ENCODE peak calls at places on chromosomes 7 and 10, in nine cellular contexts. One of them, this sample, is unnamed.

GRCh38 chr7:15750741-15751140 is 64.3 kb upstream of the MEOX2 start:
- DNase-seq in heart left ventricle: no peak
- DNase-seq in prostate gland: no peak
- DNase-seq in uterus: no peak
- DNase-seq in vagina: no peak
- DNase-seq in suprapubic skin: no peak
- DNase-seq in IMR-90: no peak
- DNase-seq in esophagus squamous epithelium: no peak
- DNase-seq in sigmoid colon: no peak
- DNase-seq in this sample: no peak

GRCh38 chr7:416761-417624 is 102.7 kb downstream of the PDGFA start:
- DNase-seq in suprapubic skin: peak; percentile 80
- DNase-seq in IMR-90: no peak
- DNase-seq in uterus: no peak
- DNase-seq in prostate gland: no peak
- DNase-seq in vagina: no peak
- DNase-seq in heart left ventricle: no peak
- DNase-seq in esophagus squamous epithelium: no peak
- DNase-seq in sigmoid colon: peak; percentile 62
- DNase-seq in this sample: no peak

GRCh38 chr10:130067893-130068292 is 42.7 kb downstream of the C10orf143 start:
- DNase-seq in vagina: no peak
- DNase-seq in prostate gland: no peak
- DNase-seq in heart left ventricle: no peak
- DNase-seq in esophagus squamous epithelium: no peak
- DNase-seq in suprapubic skin: no peak
- DNase-seq in uterus: no peak
- DNase-seq in IMR-90: no peak
- DNase-seq in sigmoid colon: no peak
- DNase-seq in this sample: no peak

GRCh38 chr7:150425670-150426069 is 24.8 kb upstream of the GIMAP8 start:
- DNase-seq in heart left ventricle: peak; percentile 7
- DNase-seq in suprapubic skin: no peak
- DNase-seq in uterus: no peak
- DNase-seq in prostate gland: no peak
- DNase-seq in IMR-90: no peak
- DNase-seq in esophagus squamous epithelium: no peak
- DNase-seq in vagina: no peak
- DNase-seq in sigmoid colon: no peak
- DNase-seq in this sample: no peak

GRCh38 chr7:43761919-43762318 is 3.4 kb downstream of the BLVRA start:
- DNase-seq in heart left ventricle: no peak
- DNase-seq in uterus: no peak
- DNase-seq in sigmoid colon: no peak
- DNase-seq in esophagus squamous epithelium: no peak
- DNase-seq in prostate gland: no peak
- DNase-seq in vagina: no peak
- DNase-seq in IMR-90: peak; percentile 46
- DNase-seq in suprapubic skin: no peak
- DNase-seq in this sample: no peak

GRCh38 chr7:152505606-152506005 is 69.8 kb upstream of the KMT2C start:
- DNase-seq in heart left ventricle: no peak
- DNase-seq in sigmoid colon: no peak
- DNase-seq in prostate gland: no peak
- DNase-seq in vagina: no peak
- DNase-seq in uterus: no peak
- DNase-seq in IMR-90: no peak
- DNase-seq in esophagus squamous epithelium: no peak
- DNase-seq in suprapubic skin: no peak
- DNase-seq in this sample: no peak

GRCh38 chr10:60099998-60100747 is 193.8 kb upstream of the CCDC6 start:
- DNase-seq in uterus: no peak
- DNase-seq in IMR-90: peak; percentile 63
- DNase-seq in sigmoid colon: no peak
- DNase-seq in vagina: no peak
- DNase-seq in prostate gland: no peak
- DNase-seq in esophagus squamous epithelium: no peak
- DNase-seq in suprapubic skin: no peak
- DNase-seq in heart left ventricle: no peak
- DNase-seq in this sample: no peak

GRCh38 chr10:132679217-132679595 is 106.7 kb downstream of the NKX6-2 start:
- DNase-seq in esophagus squamous epithelium: no peak
- DNase-seq in sigmoid colon: peak; percentile 39
- DNase-seq in heart left ventricle: peak; percentile 11
- DNase-seq in vagina: no peak
- DNase-seq in IMR-90: no peak
- DNase-seq in uterus: peak; percentile 8
- DNase-seq in suprapubic skin: peak; percentile 40
- DNase-seq in prostate gland: no peak
- DNase-seq in this sample: no peak

GRCh38 chr10:95524358-95525032 is 36.7 kb downstream of the SORBS1 start:
- DNase-seq in vagina: no peak
- DNase-seq in sigmoid colon: no peak
- DNase-seq in suprapubic skin: no peak
- DNase-seq in esophagus squamous epithelium: no peak
- DNase-seq in heart left ventricle: no peak
- DNase-seq in prostate gland: no peak
- DNase-seq in IMR-90: no peak
- DNase-seq in uterus: no peak
- DNase-seq in this sample: peak; percentile 75

GRCh38 chr7:139634087-139634486 is 110.6 kb downstream of the CLEC2L start:
- DNase-seq in uterus: no peak
- DNase-seq in heart left ventricle: no peak
- DNase-seq in esophagus squamous epithelium: no peak
- DNase-seq in IMR-90: no peak
- DNase-seq in sigmoid colon: no peak
- DNase-seq in suprapubic skin: no peak
- DNase-seq in vagina: no peak
- DNase-seq in prostate gland: no peak
- DNase-seq in this sample: no peak

GRCh38 chr10:79411546-79412495 is 33.6 kb downstream of the ZCCHC24 start:
- DNase-seq in suprapubic skin: no peak
- DNase-seq in prostate gland: no peak
- DNase-seq in IMR-90: no peak
- DNase-seq in heart left ventricle: no peak
- DNase-seq in sigmoid colon: peak; percentile 65
- DNase-seq in esophagus squamous epithelium: no peak
- DNase-seq in vagina: no peak
- DNase-seq in uterus: peak; percentile 25
- DNase-seq in this sample: no peak

GRCh38 chr10:6929157-6929830 is 349.2 kb upstream of the PRKCQ start:
- DNase-seq in IMR-90: no peak
- DNase-seq in suprapubic skin: no peak
- DNase-seq in vagina: no peak
- DNase-seq in esophagus squamous epithelium: no peak
- DNase-seq in heart left ventricle: no peak
- DNase-seq in sigmoid colon: no peak
- DNase-seq in prostate gland: no peak
- DNase-seq in uterus: no peak
- DNase-seq in this sample: no peak

GRCh38 chr10:68934994-68935393 is 21.0 kb upstream of the DDX21 start:
- DNase-seq in IMR-90: no peak
- DNase-seq in sigmoid colon: no peak
- DNase-seq in vagina: no peak
- DNase-seq in heart left ventricle: no peak
- DNase-seq in prostate gland: no peak
- DNase-seq in esophagus squamous epithelium: no peak
- DNase-seq in uterus: no peak
- DNase-seq in suprapubic skin: no peak
- DNase-seq in this sample: no peak

GRCh38 chr7:67484244-67484751 is 487.7 kb downstream of the TYW1 start:
- DNase-seq in sigmoid colon: peak; percentile 68
- DNase-seq in IMR-90: peak; percentile 56
- DNase-seq in uterus: peak; percentile 39
- DNase-seq in prostate gland: peak; percentile 42
- DNase-seq in suprapubic skin: no peak
- DNase-seq in esophagus squamous epithelium: no peak
- DNase-seq in vagina: no peak
- DNase-seq in heart left ventricle: peak; percentile 43
- DNase-seq in this sample: peak; percentile 26

GRCh38 chr10:48406204-48406603 is 99.7 kb downstream of the MAPK8 start:
- DNase-seq in prostate gland: no peak
- DNase-seq in suprapubic skin: no peak
- DNase-seq in heart left ventricle: no peak
- DNase-seq in IMR-90: peak; percentile 71
- DNase-seq in vagina: no peak
- DNase-seq in esophagus squamous epithelium: no peak
- DNase-seq in sigmoid colon: no peak
- DNase-seq in uterus: no peak
- DNase-seq in this sample: no peak

GRCh38 chr7:104836976-104837375 is 177.0 kb upstream of the KMT2E start:
- DNase-seq in prostate gland: no peak
- DNase-seq in sigmoid colon: no peak
- DNase-seq in vagina: no peak
- DNase-seq in suprapubic skin: no peak
- DNase-seq in heart left ventricle: no peak
- DNase-seq in IMR-90: no peak
- DNase-seq in esophagus squamous epithelium: no peak
- DNase-seq in uterus: no peak
- DNase-seq in this sample: no peak

GRCh38 chr10:89283988-89284475 is 17.8 kb upstream of the IFIT2 start:
- DNase-seq in uterus: peak; percentile 72
- DNase-seq in heart left ventricle: peak; percentile 61
- DNase-seq in vagina: no peak
- DNase-seq in esophagus squamous epithelium: no peak
- DNase-seq in prostate gland: no peak
- DNase-seq in sigmoid colon: peak; percentile 92
- DNase-seq in IMR-90: peak; percentile 81
- DNase-seq in suprapubic skin: no peak
- DNase-seq in this sample: peak; percentile 28

GRCh38 chr10:77637986-77638765 is 568 bp upstream of the KCNMA1 start:
- DNase-seq in suprapubic skin: no peak
- DNase-seq in uterus: peak; percentile 46
- DNase-seq in esophagus squamous epithelium: no peak
- DNase-seq in vagina: no peak
- DNase-seq in prostate gland: no peak
- DNase-seq in sigmoid colon: peak; percentile 74
- DNase-seq in IMR-90: peak; percentile 53
- DNase-seq in heart left ventricle: no peak
- DNase-seq in this sample: peak; percentile 31

GRCh38 chr7:99460651-99461050 is 5.3 kb downstream of the ATP5MF start:
- DNase-seq in IMR-90: no peak
- DNase-seq in heart left ventricle: no peak
- DNase-seq in suprapubic skin: no peak
- DNase-seq in vagina: no peak
- DNase-seq in esophagus squamous epithelium: no peak
- DNase-seq in prostate gland: peak; percentile 73
- DNase-seq in sigmoid colon: no peak
- DNase-seq in uterus: no peak
- DNase-seq in this sample: no peak
- TF ChIP-seq POLR2A in IMR-90: no peak
- TF ChIP-seq POLR2A in heart left ventricle: no peak
- TF ChIP-seq POLR2A in suprapubic skin: no peak
- TF ChIP-seq POLR2A in vagina: no peak
- TF ChIP-seq POLR2A in esophagus squamous epithelium: no peak
- TF ChIP-seq POLR2A in prostate gland: no peak
- TF ChIP-seq POLR2A in sigmoid colon: no peak
- TF ChIP-seq POLR2A in uterus: no peak
- TF ChIP-seq POLR2A in this sample: no peak

GRCh38 chr7:131425992-131426391 is 98.3 kb downstream of the MKLN1 start:
- DNase-seq in sigmoid colon: no peak
- DNase-seq in heart left ventricle: no peak
- DNase-seq in suprapubic skin: no peak
- DNase-seq in vagina: no peak
- DNase-seq in uterus: no peak
- DNase-seq in IMR-90: no peak
- DNase-seq in esophagus squamous epithelium: no peak
- DNase-seq in prostate gland: no peak
- DNase-seq in this sample: no peak
- H3K9me3 ChIP-seq in sigmoid colon: no peaks in the 10 kb centered on the region
- H3K9me3 ChIP-seq in heart left ventricle: no peaks in the 10 kb centered on the region
- H3K9me3 ChIP-seq in suprapubic skin: no peaks in the 10 kb centered on the region
- H3K9me3 ChIP-seq in vagina: no peaks in the 10 kb centered on the region
- H3K9me3 ChIP-seq in uterus: no peaks in the 10 kb centered on the region
- H3K9me3 ChIP-seq in IMR-90: no peaks in the 10 kb centered on the region
- H3K9me3 ChIP-seq in esophagus squamous epithelium: no peaks in the 10 kb centered on the region
- H3K9me3 ChIP-seq in prostate gland: no peaks in the 10 kb centered on the region
- H3K9me3 ChIP-seq in this sample: no peaks in the 10 kb centered on the region

DNA sequence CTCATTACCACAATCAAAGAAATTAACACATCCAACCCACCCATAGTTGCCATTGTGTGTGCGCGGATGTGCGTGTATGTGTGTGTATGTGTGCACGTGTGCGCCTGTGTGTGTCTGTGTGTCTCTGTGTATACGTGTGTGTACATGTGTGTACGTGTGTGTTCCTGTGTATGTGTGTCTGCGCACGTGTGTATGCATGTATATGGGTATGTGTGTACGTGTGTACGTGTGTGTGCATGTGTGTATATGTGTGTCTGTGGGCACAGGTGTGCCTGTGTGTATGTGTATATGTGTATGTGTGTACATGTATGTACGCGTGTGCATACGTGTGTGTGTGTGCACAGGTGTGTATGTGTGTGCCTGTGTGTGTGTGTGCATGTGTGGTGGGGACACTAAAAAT is 48.9 kb downstream of the EGFR start:
- DNase-seq in heart left ventricle: no peak
- DNase-seq in vagina: peak; percentile 12
- DNase-seq in IMR-90: no peak
- DNase-seq in uterus: no peak
- DNase-seq in esophagus squamous epithelium: no peak
- DNase-seq in suprapubic skin: no peak
- DNase-seq in sigmoid colon: no peak
- DNase-seq in prostate gland: no peak
- DNase-seq in this sample: no peak
- TF ChIP-seq POLR2A in heart left ventricle: no peak
- TF ChIP-seq POLR2A in vagina: no peak
- TF ChIP-seq POLR2A in IMR-90: no peak
- TF ChIP-seq POLR2A in uterus: no peak
- TF ChIP-seq POLR2A in esophagus squamous epithelium: no peak
- TF ChIP-seq POLR2A in suprapubic skin: no peak
- TF ChIP-seq POLR2A in sigmoid colon: no peak
- TF ChIP-seq POLR2A in prostate gland: no peak
- TF ChIP-seq POLR2A in this sample: no peak

DNA sequence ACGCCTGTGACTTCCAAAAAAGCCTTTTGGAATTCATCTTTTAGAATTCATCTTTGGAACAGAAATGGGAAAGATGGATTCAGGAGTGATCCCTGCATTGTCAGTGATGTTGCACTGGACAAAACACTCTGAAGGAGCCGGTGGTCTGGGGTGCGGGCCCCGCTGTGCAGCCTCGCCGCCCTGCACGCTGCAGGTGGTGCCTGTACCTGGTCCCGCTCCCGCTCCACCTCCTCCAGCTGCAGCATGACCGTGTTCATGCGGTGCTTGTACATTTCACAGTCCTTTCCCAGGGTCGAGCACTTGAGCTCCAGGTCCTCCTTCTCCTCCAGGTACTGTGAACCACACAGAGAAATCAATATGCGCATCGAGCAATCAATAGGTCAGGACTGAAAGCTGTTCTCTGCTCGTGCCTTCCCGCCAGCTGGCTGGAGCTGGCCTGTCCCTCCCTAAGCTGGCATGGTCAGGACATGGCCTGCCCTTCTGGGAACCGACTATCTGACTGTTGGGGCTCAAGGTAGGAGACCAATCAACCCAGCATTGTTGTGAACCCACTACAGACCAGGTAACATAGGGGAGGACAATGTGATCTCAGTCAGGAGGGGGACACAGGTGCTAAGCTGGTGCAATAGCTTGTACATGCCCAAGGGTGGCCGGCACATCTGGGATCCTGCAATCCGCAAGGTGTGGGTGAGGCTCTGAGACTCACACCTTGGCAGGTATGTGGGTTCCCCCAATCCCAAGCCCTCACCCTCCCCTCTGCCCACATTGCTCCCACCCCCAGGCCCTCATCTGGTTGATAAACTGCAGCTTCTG is 93.8 kb upstream of the GNA12 start:
- DNase-seq in uterus: no peak
- DNase-seq in prostate gland: no peak
- DNase-seq in heart left ventricle: peak; percentile 10
- DNase-seq in sigmoid colon: peak; percentile 38
- DNase-seq in suprapubic skin: peak; percentile 63
- DNase-seq in esophagus squamous epithelium: no peak
- DNase-seq in vagina: no peak
- DNase-seq in IMR-90: no peak
- DNase-seq in this sample: no peak
- H3K9me3 ChIP-seq in uterus: no peaks in the 10 kb centered on the region
- H3K9me3 ChIP-seq in prostate gland: no peaks in the 10 kb centered on the region
- H3K9me3 ChIP-seq in heart left ventricle: no peaks in the 10 kb centered on the region
- H3K9me3 ChIP-seq in sigmoid colon: no peaks in the 10 kb centered on the region
- H3K9me3 ChIP-seq in suprapubic skin: no peaks in the 10 kb centered on the region
- H3K9me3 ChIP-seq in esophagus squamous epithelium: no peaks in the 10 kb centered on the region
- H3K9me3 ChIP-seq in vagina: no peaks in the 10 kb centered on the region
- H3K9me3 ChIP-seq in IMR-90: no peaks in the 10 kb centered on the region
- H3K9me3 ChIP-seq in this sample: no peaks in the 10 kb centered on the region

This sample was measured in transverse colon.